ENCODE peak calls at places on chromosomes 2 and 18, in nine cellular contexts. K is fibroblast of lung; G is esophagus squamous epithelium; S is Peyer's patch; H is testis; Q is thyroid gland; J is colonic mucosa; I is CD8-positive, alpha-beta T cell; L is WERI-Rb-1. E is an unnamed sample.

GRCh38 chr2:43233218-43234212 is 7.1 kb upstream of the ZFP36L2 start:
- DNase-seq in H (no peak), K (no peak), J (no peak), L (peak; percentile 88), G (no peak), Q (no peak), S (no peak), I (no peak), E (no peak)

GRCh38 chr2:226273440-226273839 is 526.2 kb downstream of the IRS1 start:
- DNase-seq in H (no peak), S (no peak), J (no peak), I (no peak), K (no peak), Q (no peak), G (no peak), L (no peak), E (no peak)

GRCh38 chr18:27377251-27377650 is 192.1 kb upstream of the CHST9 start:
- DNase-seq in G (no peak), I (no peak), K (no peak), J (no peak), Q (no peak), S (no peak), H (no peak), L (no peak), E (no peak)

GRCh38 chr18:2192562-2192961 is 378.7 kb downstream of the METTL4 start:
- DNase-seq in L (no peak), H (no peak), Q (no peak), J (no peak), I (no peak), G (no peak), S (no peak), K (no peak), E (no peak)

GRCh38 chr2:56009758-56010534 is 86.4 kb upstream of the EFEMP1 start:
- DNase-seq in L (no peak), G (no peak), S (no peak), H (no peak), K (peak; percentile 77), I (no peak), J (no peak), Q (no peak), E (no peak)

GRCh38 chr2:241018051-241018891 is 19.9 kb downstream of the SNED1 start:
- DNase-seq in G (no peak), K (no peak), I (no peak), J (no peak), H (peak; percentile 12), S (peak; percentile 5), Q (no peak), L (no peak), E (no peak)

GRCh38 chr2:227871375-227871788 is at the start of gene DAW1:
- DNase-seq in Q (peak; percentile 82), G (no peak), L (peak; percentile 71), I (no peak), S (no peak), K (peak; percentile 56), J (peak; percentile 65), H (peak; percentile 66), E (no peak)

GRCh38 chr18:44602845-44603244 is 77.8 kb upstream of the SETBP1 start:
- DNase-seq in Q (no peak), S (no peak), H (no peak), G (no peak), J (no peak), I (no peak), K (peak; percentile 37), L (no peak), E (no peak)

GRCh38 chr18:46155652-46156051 is 51.5 kb downstream of the HAUS1 start:
- DNase-seq in G (no peak), K (peak; percentile 51), J (no peak), Q (no peak), L (no peak), H (no peak), S (no peak), I (peak; percentile 30), E (no peak)

GRCh38 chr18:45008694-45009372 is 328.1 kb downstream of the SETBP1 start:
- DNase-seq in S (peak; percentile 30), J (no peak), L (no peak), Q (no peak), K (no peak), H (no peak), I (no peak), G (no peak), E (no peak)

GRCh38 chr2:196482119-196483065 is 157.1 kb upstream of the CCDC150 start:
- DNase-seq in K (no peak), J (no peak), S (no peak), G (no peak), H (no peak), I (no peak), L (no peak), Q (no peak), E (no peak)

GRCh38 chr2:205803507-205803906 is 121.2 kb downstream of the NRP2 start:
- DNase-seq in K (no peak), H (no peak), L (no peak), I (no peak), Q (no peak), J (no peak), S (no peak), G (no peak), E (no peak)

GRCh38 chr2:239149501-239149900 is 251.3 kb downstream of the HDAC4 start:
- DNase-seq in S (no peak), G (no peak), I (no peak), K (no peak), H (peak; percentile 7), L (no peak), J (no peak), Q (no peak), E (no peak)

GRCh38 chr2:198630384-198630783 is 826.0 kb downstream of the PLCL1 start:
- DNase-seq in S (no peak), J (no peak), K (no peak), H (no peak), Q (no peak), I (no peak), G (no peak), L (no peak), E (no peak)

GRCh38 chr18:12030667-12031066 is 49.4 kb downstream of the IMPA2 start:
- DNase-seq in Q (no peak), K (no peak), G (no peak), S (no peak), L (no peak), H (no peak), I (no peak), J (no peak), E (no peak)

GRCh38 chr2:158931577-158931976 is 36.9 kb upstream of the TANC1 start:
- DNase-seq in G (no peak), L (no peak), H (no peak), K (peak; percentile 85), Q (no peak), I (no peak), S (no peak), J (no peak), E (no peak)

GRCh38 chr2:190959911-190960788 is 53.8 kb downstream of the STAT1 start:
- DNase-seq in L (no peak), Q (no peak), K (peak; percentile 43), G (no peak), I (no peak), J (no peak), S (no peak), H (no peak), E (no peak)

GRCh38 chr2:193272011-193272410 is 1077.3 kb upstream of the TMEFF2 start:
- DNase-seq in H (no peak), J (no peak), S (no peak), I (no peak), Q (no peak), K (no peak), L (no peak), G (no peak), E (no peak)

GRCh38 chr18:11976882-11977281 is 4.4 kb upstream of the IMPA2 start:
- DNase-seq in K (peak; percentile 80), G (no peak), J (no peak), S (no peak), H (no peak), Q (no peak), I (no peak), L (no peak), E (no peak)

GRCh38 chr2:10900216-10901109 is 11.3 kb upstream of the KCNF1 start:
- DNase-seq in G (no peak), H (no peak), Q (no peak), K (peak; percentile 12), L (peak; percentile 76), J (peak; percentile 69), S (no peak), I (no peak), E (no peak)

GRCh38 chr2:128841803-128842202 is 523.1 kb upstream of the HS6ST1 start:
- DNase-seq in G (no peak), L (no peak), K (no peak), J (no peak), I (no peak), H (no peak), S (no peak), Q (no peak), E (no peak)

GRCh38 chr2:58539973-58540372 is 298.8 kb upstream of the FANCL start:
- DNase-seq in J (no peak), G (no peak), Q (no peak), K (no peak), L (no peak), I (no peak), S (no peak), H (no peak), E (no peak)

GRCh38 chr2:54577944-54578667 is 122.0 kb downstream of the SPTBN1 start:
- DNase-seq in Q (no peak), K (no peak), S (no peak), H (no peak), I (no peak), J (no peak), G (no peak), L (no peak), E (no peak)
- H3K27ac ChIP-seq in Q (peak overlapping the region; percentile 27), K (no peak overlapping the region), S (peak overlapping the region; percentile 79), H (no peak overlapping the region), I (peak overlapping the region; percentile 2), J (peak overlapping the region; percentile 90), G (peak overlapping the region; percentile 63), L (no peak overlapping the region), E (no peak overlapping the region)

DNA sequence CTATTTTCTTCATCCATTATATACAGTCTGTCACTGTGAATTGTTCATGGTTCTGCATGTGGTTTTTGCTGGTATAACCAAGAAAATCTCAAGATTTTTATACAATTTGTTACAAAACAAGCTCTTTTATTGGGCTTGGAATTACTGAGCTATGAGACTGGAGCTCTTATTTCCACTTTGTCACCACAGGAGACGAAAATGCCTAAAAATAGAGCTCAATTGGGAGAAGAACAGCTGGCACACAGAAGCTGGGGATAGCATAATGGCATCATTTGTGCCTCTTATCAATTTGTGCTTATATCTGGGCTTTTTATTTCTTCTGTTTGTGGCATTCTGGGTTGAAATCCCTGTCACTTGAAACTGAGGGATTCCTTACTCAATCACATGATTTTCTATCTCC is 219.1 kb downstream of the CALCRL start:
- DNase-seq in G (no peak), I (no peak), J (no peak), K (no peak), H (no peak), S (no peak), L (no peak), Q (no peak), E (no peak)
- H3K27ac ChIP-seq in G (no peak overlapping the region), I (no peak overlapping the region), J (no peak overlapping the region), K (no peak overlapping the region), H (no peak overlapping the region), S (no peak overlapping the region), L (no peak overlapping the region), Q (no peak overlapping the region), E (no peak overlapping the region)

GRCh38 chr2:142870516-142870915 is 6.9 kb upstream of the KYNU start:
- DNase-seq in H (no peak), K (peak; percentile 52), Q (no peak), L (no peak), J (no peak), I (no peak), S (no peak), G (no peak), E (no peak)
- H3K27ac ChIP-seq in H (no peak overlapping the region), K (no peak overlapping the region), Q (no peak overlapping the region), L (no peak overlapping the region), J (no peak overlapping the region), I (no peak overlapping the region), S (no peak overlapping the region), G (no peak overlapping the region), E (no peak overlapping the region)

GRCh38 chr2:63984606-63985359 is 34.4 kb downstream of the VPS54 start:
- DNase-seq in K (no peak), Q (no peak), I (no peak), L (no peak), J (no peak), H (peak; percentile 71), G (no peak), S (no peak), E (no peak)
- H3K27ac ChIP-seq in K (no peak overlapping the region), Q (no peak overlapping the region), I (no peak overlapping the region), L (no peak overlapping the region), J (no peak overlapping the region), H (peak overlapping the region; percentile 46), G (no peak overlapping the region), S (no peak overlapping the region), E (no peak overlapping the region)

E was measured in substantia nigra.